ENCODE peak calls at places on chromosomes 7 and 10, in ten cellular contexts. K is astrocyte of the spinal cord; C is activated naive CD8-positive, alpha-beta T cell treated with anti-CD3 and anti-CD28 coated beads, Interleukin-2, amount 50 U/mL, for 24 hours; T is Daoy; Z is upper lobe of left lung; D is NCI-H1105; F is cardiac fibroblast; L is memory B cell; R is astrocyte of the hippocampus; S is chondrocyte. P is an unnamed sample.

GRCh38 chr10:35882422-35883150 is 240.5 kb upstream of the FZD8 start:
- DNase-seq in F (no peak), C (no peak), R (no peak), T (no peak), Z (no peak), S (no peak), D (no peak), L (no peak), K (no peak), P (no peak)

GRCh38 chr7:67450171-67450570 is 453.5 kb downstream of the TYW1 start:
- DNase-seq in D (no peak), S (no peak), F (no peak), Z (no peak), R (no peak), K (no peak), T (no peak), C (no peak), L (no peak), P (no peak)

GRCh38 chr7:113698556-113699220 is 220.1 kb downstream of the PPP1R3A start:
- DNase-seq in R (peak), F (peak), Z (no peak), S (no peak), K (peak), L (no peak), C (no peak), D (peak), T (peak), P (peak)

GRCh38 chr7:151076863-151077704 is 3.5 kb downstream of the FASTK start:
- DNase-seq in T (peak), R (peak), Z (no peak), L (no peak), K (no peak), C (peak), D (no peak), S (no peak), F (no peak), P (no peak)

GRCh38 chr10:33715303-33715702 is 380.8 kb upstream of the NRP1 start:
- DNase-seq in L (no peak), R (no peak), Z (no peak), C (no peak), S (no peak), K (no peak), F (no peak), D (no peak), T (no peak), P (no peak)

GRCh38 chr10:20624642-20625041 is 272.5 kb downstream of the NEBL start:
- DNase-seq in K (no peak), T (no peak), F (peak), Z (no peak), R (peak), L (no peak), S (no peak), D (no peak), C (no peak), P (no peak)

GRCh38 chr7:42678315-42678714 is 233.6 kb downstream of the C7orf25 start:
- DNase-seq in F (peak), R (peak), C (no peak), S (no peak), T (no peak), D (no peak), Z (no peak), L (no peak), K (no peak), P (no peak)

GRCh38 chr7:107966701-107967100 is 36.3 kb downstream of the LAMB1 start:
- DNase-seq in K (peak), C (no peak), Z (no peak), L (no peak), T (peak), R (peak), D (no peak), F (peak), S (no peak), P (peak)

GRCh38 chr10:121734517-121735137 is 136.4 kb upstream of the FGFR2 start:
- DNase-seq in C (peak), Z (no peak), S (no peak), D (no peak), K (no peak), T (peak), F (peak), L (no peak), R (peak), P (peak)

GRCh38 chr10:105800626-105801025 is 1159.5 kb downstream of the SORCS3 start:
- DNase-seq in K (peak), R (peak), Z (no peak), C (no peak), L (no peak), S (no peak), T (no peak), D (no peak), F (no peak), P (no peak)

GRCh38 chr7:3162286-3162685 is 118.6 kb upstream of the CARD11 start:
- DNase-seq in R (no peak), K (peak), T (peak), S (no peak), Z (no peak), D (no peak), C (no peak), F (peak), L (no peak), P (peak)

GRCh38 chr7:8389898-8390642 is 43.3 kb upstream of the NXPH1 start:
- DNase-seq in S (no peak), T (peak), Z (no peak), D (no peak), L (no peak), C (no peak), R (peak), F (no peak), K (no peak), P (peak)

GRCh38 chr7:134378562-134378961 is 61.8 kb upstream of the SLC35B4 start:
- DNase-seq in Z (no peak), L (no peak), K (no peak), F (no peak), D (no peak), R (no peak), T (no peak), S (no peak), C (no peak), P (peak)

GRCh38 chr10:93580824-93581223 is 14.4 kb downstream of the FFAR4 start:
- DNase-seq in F (peak), Z (no peak), K (peak), C (no peak), L (no peak), D (no peak), T (peak), S (no peak), R (peak), P (peak)

GRCh38 chr7:40571796-40572195 is 437.0 kb downstream of the SUGCT start:
- DNase-seq in D (no peak), T (peak), S (no peak), Z (no peak), C (no peak), R (peak), K (peak), F (peak), L (no peak), P (peak)

GRCh38 chr10:129877773-129878371 is 86.2 kb downstream of the EBF3 start:
- DNase-seq in F (peak), K (no peak), C (peak), Z (no peak), S (no peak), D (no peak), L (peak), T (peak), R (no peak), P (no peak)

GRCh38 chr10:47159361-47160228 is 140.4 kb upstream of the GDF10 start:
- DNase-seq in C (no peak), R (no peak), F (no peak), L (no peak), K (no peak), D (no peak), T (no peak), S (no peak), Z (peak), P (no peak)

GRCh38 chr7:151936207-151936606 is 20.0 kb upstream of the GALNTL5 start:
- DNase-seq in F (no peak), L (peak), C (no peak), S (no peak), Z (peak), D (no peak), K (no peak), T (no peak), R (no peak), P (no peak)

GRCh38 chr7:9835204-9835603 is 1138.5 kb upstream of the PHF14 start:
- DNase-seq in Z (no peak), S (no peak), F (no peak), T (no peak), K (no peak), R (no peak), D (no peak), L (no peak), C (no peak), P (no peak)

P was measured in RPMI7951.